ENCODE peak calls at places on chromosomes 1 and 21, in five cellular contexts. One of them, this sample, is unnamed. For H3K4me1, the result is how much of the 10 kb centered on the place peaks cover.

GRCh38 chr1:215720121-215720520 is 153.0 kb downstream of the KCTD3 start:
- DNase-seq in uterus: no peak
- DNase-seq in stomach: no peak
- DNase-seq in H9: no peak
- DNase-seq in lung: no peak
- DNase-seq in this sample: no peak

GRCh38 chr21:17550671-17551308 is 37.9 kb downstream of the CXADR start:
- DNase-seq in uterus: no peak
- DNase-seq in lung: no peak
- DNase-seq in stomach: no peak
- DNase-seq in H9: no peak
- DNase-seq in this sample: peak

GRCh38 chr1:110605901-110606783 is at the start of gene KCNA2:
- DNase-seq in stomach: peak
- DNase-seq in H9: peak
- DNase-seq in uterus: no peak
- DNase-seq in lung: no peak
- DNase-seq in this sample: peak

GRCh38 chr1:182739545-182739944 is 50.0 kb upstream of the NPL start:
- DNase-seq in uterus: no peak
- DNase-seq in lung: no peak
- DNase-seq in H9: peak
- DNase-seq in stomach: no peak
- DNase-seq in this sample: no peak

GRCh38 chr1:100719490-100719889 is at the start of gene VCAM1:
- DNase-seq in lung: no peak
- DNase-seq in stomach: no peak
- DNase-seq in H9: peak
- DNase-seq in uterus: no peak
- DNase-seq in this sample: no peak

GRCh38 chr1:112388436-112388835 is 7.6 kb upstream of the CTTNBP2NL start:
- DNase-seq in uterus: no peak
- DNase-seq in H9: no peak
- DNase-seq in lung: peak
- DNase-seq in stomach: no peak
- DNase-seq in this sample: no peak

GRCh38 chr1:61887921-61888564 is 145.8 kb downstream of the PATJ start:
- DNase-seq in uterus: peak
- DNase-seq in lung: no peak
- DNase-seq in H9: no peak
- DNase-seq in stomach: no peak
- DNase-seq in this sample: peak

GRCh38 chr1:66294692-66295384 is 239.1 kb upstream of the SGIP1 start:
- DNase-seq in stomach: no peak
- DNase-seq in uterus: peak
- DNase-seq in H9: no peak
- DNase-seq in lung: no peak
- DNase-seq in this sample: no peak

GRCh38 chr1:64209221-64209620 is 5.8 kb downstream of the UBE2U start:
- DNase-seq in H9: no peak
- DNase-seq in lung: no peak
- DNase-seq in stomach: no peak
- DNase-seq in uterus: no peak
- DNase-seq in this sample: no peak

GRCh38 chr1:16888806-16889178 is 7.0 kb upstream of the RNU1-2 start:
- DNase-seq in uterus: no peak
- DNase-seq in lung: no peak
- DNase-seq in H9: no peak
- DNase-seq in stomach: no peak
- DNase-seq in this sample: peak

GRCh38 chr1:220113136-220113695 is 19.3 kb downstream of the IARS2 start:
- DNase-seq in uterus: no peak
- DNase-seq in H9: no peak
- DNase-seq in stomach: no peak
- DNase-seq in lung: no peak
- DNase-seq in this sample: no peak

GRCh38 chr1:15288173-15288926 is 41.3 kb downstream of the FHAD1 start:
- DNase-seq in lung: no peak
- DNase-seq in stomach: no peak
- DNase-seq in uterus: no peak
- DNase-seq in H9: no peak
- DNase-seq in this sample: no peak

GRCh38 chr1:57544345-57544744 is 120.5 kb upstream of the DAB1 start:
- DNase-seq in stomach: no peak
- DNase-seq in H9: no peak
- DNase-seq in lung: no peak
- DNase-seq in uterus: no peak
- DNase-seq in this sample: no peak

GRCh38 chr1:80799457-80799856 is 1001.3 kb upstream of the ADGRL2 start:
- DNase-seq in lung: no peak
- DNase-seq in uterus: no peak
- DNase-seq in stomach: no peak
- DNase-seq in H9: peak
- DNase-seq in this sample: no peak

GRCh38 chr1:41416552-41417334 is 55.5 kb downstream of the FOXO6 start:
- DNase-seq in lung: peak
- DNase-seq in uterus: peak
- DNase-seq in stomach: peak
- DNase-seq in H9: peak
- DNase-seq in this sample: peak

GRCh38 chr1:171754971-171755370 is 13.1 kb upstream of the VAMP4 start:
- DNase-seq in lung: no peak
- DNase-seq in uterus: no peak
- DNase-seq in H9: no peak
- DNase-seq in stomach: no peak
- DNase-seq in this sample: no peak

GRCh38 chr1:22503721-22504410 is 52.2 kb downstream of the ZBTB40 start:
- DNase-seq in uterus: no peak
- DNase-seq in lung: no peak
- DNase-seq in H9: no peak
- DNase-seq in stomach: no peak
- DNase-seq in this sample: no peak

GRCh38 chr1:244860078-244860477 is 4.3 kb downstream of the HNRNPU start:
- DNase-seq in uterus: no peak
- DNase-seq in H9: no peak
- DNase-seq in stomach: no peak
- DNase-seq in lung: no peak
- DNase-seq in this sample: peak

GRCh38 chr1:244862699-244863490 is 1.4 kb downstream of the HNRNPU start:
- DNase-seq in stomach: peak
- DNase-seq in uterus: peak
- DNase-seq in H9: peak
- DNase-seq in lung: peak
- DNase-seq in this sample: peak

GRCh38 chr1:244861683-244862082 is 2.7 kb downstream of the HNRNPU start:
- DNase-seq in uterus: no peak
- DNase-seq in lung: no peak
- DNase-seq in stomach: no peak
- DNase-seq in H9: no peak
- DNase-seq in this sample: no peak

GRCh38 chr1:244862354-244862698 is 2.0 kb downstream of the HNRNPU start:
- DNase-seq in uterus: no peak
- DNase-seq in H9: no peak
- DNase-seq in lung: no peak
- DNase-seq in stomach: no peak
- DNase-seq in this sample: no peak

GRCh38 chr1:244860914-244861610 is 3.3 kb downstream of the HNRNPU start:
- DNase-seq in H9: no peak
- DNase-seq in stomach: no peak
- DNase-seq in lung: no peak
- DNase-seq in uterus: no peak
- DNase-seq in this sample: no peak
- H3K4me1 ChIP-seq in H9: under half
- H3K4me1 ChIP-seq in stomach: half or more
- H3K4me1 ChIP-seq in lung: under half
- H3K4me1 ChIP-seq in uterus: under half
- H3K4me1 ChIP-seq in this sample: under half

DNA sequence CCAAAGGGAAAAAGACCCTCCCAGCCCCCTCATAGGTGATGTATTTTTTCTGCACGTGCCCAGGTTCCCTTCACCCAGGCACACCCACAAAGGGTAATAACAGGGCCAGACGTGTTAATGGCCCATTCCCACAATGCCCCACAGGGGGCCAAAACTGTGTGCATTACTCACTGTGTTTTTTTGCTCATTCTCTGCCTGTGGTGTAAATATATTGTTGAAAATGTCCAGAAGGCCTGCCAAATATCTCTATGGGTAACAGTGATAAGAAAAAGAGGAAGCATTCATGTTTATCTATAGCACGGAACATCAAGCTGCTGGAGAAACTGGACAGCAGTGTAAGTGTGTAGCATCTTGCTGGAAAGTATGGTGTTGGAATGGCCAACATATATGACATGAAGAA is 21.9 kb downstream of the RHEX start:
- DNase-seq in stomach: no peak
- DNase-seq in lung: no peak
- DNase-seq in H9: no peak
- DNase-seq in uterus: no peak
- DNase-seq in this sample: no peak
- TF ChIP-seq CTCF in stomach: no peak
- TF ChIP-seq CTCF in lung: no peak
- TF ChIP-seq CTCF in H9: no peak
- TF ChIP-seq CTCF in uterus: no peak
- TF ChIP-seq CTCF in this sample: no peak

DNA sequence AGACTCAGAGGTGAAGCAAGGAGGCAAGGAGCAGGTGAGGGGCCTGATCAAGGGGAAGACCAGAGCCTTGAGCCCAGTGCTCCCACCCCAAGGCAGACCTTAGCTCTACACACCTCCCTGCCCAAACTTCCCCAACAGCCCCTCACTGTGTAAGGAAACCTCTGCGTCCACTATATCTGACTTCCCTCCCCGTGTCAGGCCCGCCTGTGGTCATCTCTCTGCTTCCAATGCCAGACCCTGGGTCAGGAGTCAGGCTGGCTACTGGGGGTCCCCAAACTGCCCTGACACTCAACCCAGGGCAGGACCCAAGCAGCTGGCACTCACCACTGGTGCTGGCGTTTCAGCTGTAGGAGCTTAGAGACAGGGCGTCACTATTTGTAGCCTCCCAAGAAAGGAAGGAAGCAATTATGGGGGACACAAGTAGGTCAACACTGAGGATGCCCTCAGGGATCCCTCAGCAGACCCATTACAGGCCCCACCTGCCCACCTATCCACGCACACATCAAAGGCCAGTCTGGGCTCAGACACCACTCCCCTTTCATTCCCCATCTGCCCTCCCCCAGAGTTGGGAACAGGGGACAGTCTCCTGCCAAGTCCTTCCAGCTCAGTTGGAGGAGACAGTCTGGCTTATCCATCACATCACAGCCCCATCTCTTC is 811 bp upstream of the S100A3 start:
- DNase-seq in uterus: peak
- DNase-seq in lung: no peak
- DNase-seq in H9: peak
- DNase-seq in stomach: no peak
- DNase-seq in this sample: no peak
- H3K4me1 ChIP-seq in uterus: under half
- H3K4me1 ChIP-seq in lung: half or more
- H3K4me1 ChIP-seq in H9: under half
- H3K4me1 ChIP-seq in stomach: half or more
- H3K4me1 ChIP-seq in this sample: under half

GRCh38 chr1:198462365-198463025 is 78.0 kb downstream of the ATP6V1G3 start:
- DNase-seq in H9: no peak
- DNase-seq in lung: no peak
- DNase-seq in uterus: no peak
- DNase-seq in stomach: no peak
- DNase-seq in this sample: no peak

GRCh38 chr1:198467907-198468306 is 72.6 kb downstream of the ATP6V1G3 start:
- DNase-seq in stomach: no peak
- DNase-seq in uterus: no peak
- DNase-seq in lung: no peak
- DNase-seq in H9: no peak
- DNase-seq in this sample: no peak

GRCh38 chr1:198463709-198464108 is 76.8 kb downstream of the ATP6V1G3 start:
- DNase-seq in lung: no peak
- DNase-seq in H9: no peak
- DNase-seq in uterus: no peak
- DNase-seq in stomach: no peak
- DNase-seq in this sample: no peak

GRCh38 chr1:198467342-198467741 is 73.1 kb downstream of the ATP6V1G3 start:
- DNase-seq in H9: no peak
- DNase-seq in uterus: no peak
- DNase-seq in stomach: no peak
- DNase-seq in lung: no peak
- DNase-seq in this sample: no peak

GRCh38 chr1:198465201-198466144 is 75.0 kb downstream of the ATP6V1G3 start:
- DNase-seq in uterus: no peak
- DNase-seq in H9: no peak
- DNase-seq in stomach: no peak
- DNase-seq in lung: no peak
- DNase-seq in this sample: no peak
- TF ChIP-seq CTCF in uterus: peak
- TF ChIP-seq CTCF in H9: peak
- TF ChIP-seq CTCF in stomach: no peak
- TF ChIP-seq CTCF in lung: peak
- TF ChIP-seq CTCF in this sample: no peak

DNA sequence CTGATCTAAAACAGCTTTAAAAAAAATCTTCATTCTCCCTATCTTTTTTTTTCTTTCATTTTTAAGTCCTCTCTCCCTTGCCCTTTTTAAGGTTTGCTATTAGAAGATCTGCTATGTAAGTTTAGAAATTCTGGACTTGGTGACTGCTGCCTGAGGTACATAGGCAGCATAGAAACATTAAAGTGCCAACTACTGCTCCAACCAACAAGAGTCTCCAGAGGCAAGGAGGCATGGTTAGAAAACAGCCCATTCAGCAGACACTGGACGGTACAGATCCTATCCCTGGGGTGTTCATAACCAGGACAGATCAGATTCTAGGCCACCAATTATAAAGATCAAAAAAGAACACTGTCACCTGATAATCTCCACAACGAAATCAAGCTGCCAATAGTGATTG is 36.6 kb downstream of the GPR3 start:
- DNase-seq in lung: no peak
- DNase-seq in uterus: no peak
- DNase-seq in stomach: no peak
- DNase-seq in H9: no peak
- DNase-seq in this sample: no peak
- H3K4me1 ChIP-seq in lung: under half
- H3K4me1 ChIP-seq in uterus: under half
- H3K4me1 ChIP-seq in stomach: half or more
- H3K4me1 ChIP-seq in H9: under half
- H3K4me1 ChIP-seq in this sample: half or more

GRCh38 chr1:8314346-8315280 is 3.3 kb upstream of the SLC45A1 start:
- DNase-seq in uterus: peak
- DNase-seq in stomach: peak
- DNase-seq in H9: peak
- DNase-seq in lung: peak
- DNase-seq in this sample: peak
- TF ChIP-seq CTCF in uterus: peak
- TF ChIP-seq CTCF in stomach: no peak
- TF ChIP-seq CTCF in H9: peak
- TF ChIP-seq CTCF in lung: peak
- TF ChIP-seq CTCF in this sample: peak

GRCh38 chr1:150162582-150162861 is 12.8 kb downstream of the PLEKHO1 start:
- DNase-seq in stomach: no peak
- DNase-seq in H9: no peak
- DNase-seq in uterus: no peak
- DNase-seq in lung: no peak
- DNase-seq in this sample: no peak
- H3K4me1 ChIP-seq in stomach: half or more
- H3K4me1 ChIP-seq in H9: under half
- H3K4me1 ChIP-seq in uterus: under half
- H3K4me1 ChIP-seq in lung: under half
- H3K4me1 ChIP-seq in this sample: under half

This sample was measured in thyroid gland.